ENCODE peak calls at places on chromosome 4, in seven cellular contexts. J is HCT116, R is K562, C is GM12878, P is H1, X is HepG2, O is SK-N-SH. M is an unnamed sample.

GRCh38 chr4:147453561-147454141 is 27.2 kb upstream of the EDNRA start:
- DNase-seq in J (peak; percentile 39), R (no peak), C (no peak), P (no peak), X (no peak), O (no peak), M (no peak)

GRCh38 chr4:22372958-22373357 is 142.9 kb downstream of the ADGRA3 start:
- DNase-seq in J (no peak), R (no peak), C (no peak), P (no peak), X (no peak), O (no peak), M (no peak)

GRCh38 chr4:21949073-21949457 is 493 bp upstream of the KCNIP4 start:
- DNase-seq in J (no peak), R (no peak), C (no peak), P (peak; percentile 60), X (no peak), O (no peak), M (no peak)

GRCh38 chr4:48483777-48484493 is 792 bp downstream of the SLC10A4 start:
- DNase-seq in J (no peak), R (peak; percentile 30), C (no peak), P (peak; percentile 64), X (no peak), O (peak; percentile 79), M (no peak)

GRCh38 chr4:13481569-13481968 is 2.6 kb downstream of the RAB28 start:
- DNase-seq in J (no peak), R (no peak), C (no peak), P (no peak), X (no peak), O (no peak), M (no peak)

GRCh38 chr4:98778206-98778605 is 119.8 kb upstream of the TSPAN5 start:
- DNase-seq in J (no peak), R (no peak), C (no peak), P (no peak), X (peak; percentile 87), O (no peak), M (no peak)

GRCh38 chr4:88446124-88446523 is 10.8 kb upstream of the HERC5 start:
- DNase-seq in J (no peak), R (no peak), C (no peak), P (no peak), X (no peak), O (no peak), M (no peak)

GRCh38 chr4:166169111-166169510 is 296.1 kb downstream of the TLL1 start:
- DNase-seq in J (peak; percentile 7), R (no peak), C (no peak), P (peak; percentile 48), X (peak; percentile 4), O (no peak), M (peak; percentile 3)

GRCh38 chr4:177461606-177462005 is 19.4 kb upstream of the AGA start:
- DNase-seq in J (no peak), R (no peak), C (no peak), P (no peak), X (no peak), O (no peak), M (no peak)

GRCh38 chr4:174080361-174080760 is 203.1 kb downstream of the FBXO8 start:
- DNase-seq in J (no peak), R (no peak), C (no peak), P (no peak), X (no peak), O (no peak), M (no peak)

GRCh38 chr4:105709081-105709450 is 482 bp downstream of the GSTCD start:
- DNase-seq in J (peak; percentile 6), R (no peak), C (no peak), P (no peak), X (peak; percentile 10), O (no peak), M (peak; percentile 2)

GRCh38 chr4:165992263-165992662 is 119.2 kb downstream of the TLL1 start:
- DNase-seq in J (no peak), R (no peak), C (no peak), P (no peak), X (no peak), O (no peak), M (no peak)

GRCh38 chr4:43277003-43277402 is 384.5 kb downstream of the GRXCR1 start:
- DNase-seq in J (no peak), R (no peak), C (no peak), P (no peak), X (no peak), O (no peak), M (no peak)

GRCh38 chr4:10273030-10273429 is 156.4 kb upstream of the WDR1 start:
- DNase-seq in J (no peak), R (no peak), C (no peak), P (no peak), X (no peak), O (no peak), M (no peak)

GRCh38 chr4:22962186-22962786 is 269.5 kb downstream of the GBA3 start:
- DNase-seq in J (no peak), R (peak; percentile 7), C (no peak), P (no peak), X (no peak), O (no peak), M (peak; percentile 30)

GRCh38 chr4:169619518-169619957 is 840 bp upstream of the CLCN3 start:
- DNase-seq in J (peak; percentile 71), R (peak; percentile 47), C (no peak), P (no peak), X (peak; percentile 64), O (peak; percentile 42), M (peak; percentile 6)

GRCh38 chr4:185589067-185589844 is 53.9 kb upstream of the PDLIM3 start:
- DNase-seq in J (peak; percentile 81), R (no peak), C (no peak), P (no peak), X (no peak), O (no peak), M (no peak)

GRCh38 chr4:85777908-85778808 is 303.2 kb downstream of the ARHGAP24 start:
- DNase-seq in J (no peak), R (no peak), C (peak; percentile 59), P (no peak), X (no peak), O (no peak), M (no peak)

GRCh38 chr4:115537387-115537786 is 424.0 kb upstream of the NDST4 start:
- DNase-seq in J (peak; percentile 12), R (no peak), C (no peak), P (no peak), X (no peak), O (no peak), M (no peak)

GRCh38 chr4:139167774-139168444 is 9.1 kb downstream of the ELF2 start:
- DNase-seq in J (peak; percentile 35), R (no peak), C (no peak), P (no peak), X (peak; percentile 62), O (peak; percentile 48), M (no peak)

GRCh38 chr4:185278716-185279115 is 69.3 kb downstream of the SNX25 start:
- DNase-seq in J (no peak), R (no peak), C (no peak), P (no peak), X (no peak), O (no peak), M (no peak)

GRCh38 chr4:188432328-188432727 is 293.1 kb downstream of the TRIML1 start:
- DNase-seq in J (no peak), R (no peak), C (no peak), P (no peak), X (no peak), O (no peak), M (no peak)

GRCh38 chr4:36317731-36318130 is 36.3 kb downstream of the DTHD1 start:
- DNase-seq in J (no peak), R (no peak), C (no peak), P (no peak), X (no peak), O (no peak), M (no peak)

GRCh38 chr4:72613959-72614358 is 44.9 kb upstream of the ADAMTS3 start:
- DNase-seq in J (no peak), R (no peak), C (no peak), P (no peak), X (no peak), O (no peak), M (no peak)

GRCh38 chr4:78119698-78120097 is 62.6 kb downstream of the FRAS1 start:
- DNase-seq in J (no peak), R (no peak), C (no peak), P (no peak), X (no peak), O (no peak), M (no peak)

DNA sequence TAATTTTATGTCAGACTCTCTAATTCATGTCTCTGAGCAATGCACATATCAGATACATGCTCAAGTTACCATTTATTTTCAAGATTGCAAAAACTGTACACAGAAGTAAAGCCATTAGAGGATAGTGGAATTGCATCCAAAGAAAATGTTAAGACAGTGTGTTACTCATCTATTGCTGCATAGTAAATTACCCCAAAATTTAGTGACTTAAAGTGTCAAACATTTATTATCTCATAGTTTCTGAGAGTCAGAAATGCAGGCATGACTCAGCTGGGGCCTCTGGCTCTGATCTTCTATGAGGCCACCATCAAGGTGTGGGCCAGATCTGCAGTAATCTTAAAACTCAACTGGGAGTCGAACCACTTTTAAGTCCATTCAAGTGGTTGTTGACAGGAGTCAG is 275.2 kb downstream of the QDPR start:
- DNase-seq in J (no peak), R (no peak), C (no peak), P (no peak), X (no peak), O (no peak), M (no peak)
- TF ChIP-seq YY1 in J (no peak), R (no peak), C (no peak), P (no peak), X (no peak), O (no peak), M (no peak)

GRCh38 chr4:24279911-24280375 is 304.4 kb downstream of the DHX15 start:
- DNase-seq in J (no peak), R (no peak), C (no peak), P (no peak), X (no peak), O (no peak), M (no peak)

GRCh38 chr4:24287096-24287495 is 297.3 kb downstream of the DHX15 start:
- DNase-seq in J (no peak), R (no peak), C (no peak), P (no peak), X (no peak), O (no peak), M (no peak)

GRCh38 chr4:24282446-24282845 is 301.9 kb downstream of the DHX15 start:
- DNase-seq in J (no peak), R (no peak), C (no peak), P (no peak), X (no peak), O (no peak), M (no peak)

GRCh38 chr4:24285759-24286158 is 298.6 kb downstream of the DHX15 start:
- DNase-seq in J (no peak), R (no peak), C (no peak), P (no peak), X (no peak), O (no peak), M (no peak)
- H3K27me3 ChIP-seq in J (no peaks in the 10 kb centered on the region), R (no peaks in the 10 kb centered on the region), C (no peaks in the 10 kb centered on the region), P (no peaks in the 10 kb centered on the region), X (no peaks in the 10 kb centered on the region), O (no peaks in the 10 kb centered on the region), M (no peaks in the 10 kb centered on the region)

GRCh38 chr4:83118869-83119268 is 4.3 kb upstream of the PLAC8 start:
- DNase-seq in J (no peak), R (no peak), C (no peak), P (no peak), X (no peak), O (no peak), M (no peak)
- TF ChIP-seq YY1 in J (no peak), R (no peak), C (no peak), P (no peak), X (no peak), O (no peak), M (no peak)

GRCh38 chr4:190018201-190018920 is 8.7 kb downstream of the FRG2 start:
- DNase-seq in J (no peak), R (no peak), C (no peak), P (no peak), X (no peak), O (no peak), M (no peak)
- H3K27me3 ChIP-seq in J (no peaks in the 10 kb centered on the region), R (peaks cover 22% of the 10 kb centered on the region), C (no peaks in the 10 kb centered on the region), P (peaks cover 88% of the 10 kb centered on the region), X (peaks cover 4% of the 10 kb centered on the region), O (peaks cover 13% of the 10 kb centered on the region), M (peaks cover 81% of the 10 kb centered on the region)